ENCODE peak calls at places on chromosomes 6 and 20, in six cellular contexts. X, C, M, T, A and W are unnamed samples.

GRCh38 chr6:156918647-156919046 is 141.5 kb downstream of the ARID1B start:
- ATAC-seq in X (no peak), C (no peak), M (no peak), T (peak; percentile 32), A (no peak), W (no peak)

GRCh38 chr6:10901751-10902150 is 14.9 kb downstream of the SYCP2L start:
- ATAC-seq in X (no peak), C (no peak), M (no peak), T (peak; percentile 45), A (no peak), W (peak; percentile 39)

GRCh38 chr6:111559193-111560097 is 46.2 kb downstream of the TRAF3IP2 start:
- ATAC-seq in X (no peak), C (no peak), M (no peak), T (peak; percentile 91), A (peak; percentile 14), W (peak; percentile 79)

GRCh38 chr6:42618105-42618504 is 54.3 kb downstream of the UBR2 start:
- ATAC-seq in X (no peak), C (no peak), M (no peak), T (no peak), A (no peak), W (no peak)

GRCh38 chr20:61982951-61983315 is 82.7 kb downstream of the TAF4 start:
- ATAC-seq in X (no peak), C (no peak), M (no peak), T (no peak), A (no peak), W (no peak)

GRCh38 chr6:43992783-43993505 is 134.3 kb downstream of the MRPL14 start:
- ATAC-seq in X (no peak), C (no peak), M (no peak), T (peak; percentile 82), A (no peak), W (no peak)

GRCh38 chr20:4263011-4263410 is 247.7 kb upstream of the RNF24 start:
- ATAC-seq in X (no peak), C (no peak), M (no peak), T (no peak), A (no peak), W (no peak)

GRCh38 chr6:168686831-168687730 is 246.1 kb downstream of the SMOC2 start:
- ATAC-seq in X (no peak), C (no peak), M (peak; percentile 46), T (no peak), A (no peak), W (no peak)

GRCh38 chr6:31083742-31084354 is 28.5 kb downstream of the C6orf15 start:
- ATAC-seq in X (peak; percentile 64), C (no peak), M (peak; percentile 73), T (no peak), A (peak; percentile 22), W (no peak)

GRCh38 chr6:24891004-24891403 is 44.8 kb downstream of the RIPOR2 start:
- ATAC-seq in X (no peak), C (no peak), M (no peak), T (no peak), A (no peak), W (no peak)

GRCh38 chr6:37141291-37142046 is 28.5 kb upstream of the PIM1 start:
- ATAC-seq in X (no peak), C (no peak), M (no peak), T (no peak), A (no peak), W (no peak)

GRCh38 chr6:83250235-83250634 is 57.1 kb downstream of the RWDD2A start:
- ATAC-seq in X (no peak), C (no peak), M (no peak), T (peak; percentile 73), A (no peak), W (no peak)

GRCh38 chr20:9838378-9839295 is at the start of gene PAK5:
- ATAC-seq in X (peak; percentile 93), C (peak; percentile 83), M (peak; percentile 89), T (peak; percentile 22), A (peak; percentile 85), W (no peak)

GRCh38 chr6:137488736-137489409 is 5.3 kb downstream of the OLIG3 start:
- ATAC-seq in X (no peak), C (no peak), M (no peak), T (no peak), A (no peak), W (peak; percentile 16)

GRCh38 chr6:149032599-149033405 is 284.7 kb upstream of the TAB2 start:
- ATAC-seq in X (peak; percentile 75), C (no peak), M (peak; percentile 45), T (peak; percentile 75), A (peak; percentile 16), W (no peak)

GRCh38 chr20:20489054-20489453 is 121.2 kb downstream of the INSM1 start:
- ATAC-seq in X (no peak), C (no peak), M (no peak), T (no peak), A (peak; percentile 70), W (no peak)

GRCh38 chr6:11128608-11129007 is 17.1 kb upstream of the ERVFRD-1 start:
- ATAC-seq in X (peak; percentile 35), C (no peak), M (no peak), T (no peak), A (no peak), W (no peak)

GRCh38 chr20:58017237-58017969 is 211.1 kb downstream of the ANKRD60 start:
- ATAC-seq in X (peak; percentile 75), C (no peak), M (peak; percentile 83), T (peak; percentile 59), A (no peak), W (peak; percentile 38)

GRCh38 chr20:33811763-33812672 is 870 bp downstream of the CHMP4B start:
- ATAC-seq in X (peak; percentile 57), C (peak; percentile 61), M (peak; percentile 7), T (peak; percentile 65), A (peak; percentile 15), W (peak; percentile 49)

GRCh38 chr6:47371875-47372255 is 62.2 kb upstream of the TNFRSF21 start:
- ATAC-seq in X (no peak), C (peak; percentile 68), M (no peak), T (no peak), A (no peak), W (no peak)

GRCh38 chr6:75266716-75267291 is 17.8 kb downstream of the TMEM30A start:
- ATAC-seq in X (peak; percentile 75), C (peak; percentile 63), M (peak; percentile 77), T (peak; percentile 88), A (peak; percentile 67), W (no peak)

GRCh38 chr6:5287205-5287965 is 26.1 kb downstream of the FARS2 start:
- ATAC-seq in X (no peak), C (no peak), M (no peak), T (peak; percentile 37), A (peak; percentile 98), W (peak; percentile 76)

GRCh38 chr20:34302312-34302722 is 838 bp downstream of the AHCY start:
- ATAC-seq in X (peak; percentile 0), C (no peak), M (no peak), T (no peak), A (no peak), W (no peak)

GRCh38 chr6:101393291-101394251 is at the start of gene GRIK2:
- ATAC-seq in X (peak; percentile 90), C (peak; percentile 49), M (peak; percentile 87), T (peak; percentile 27), A (peak; percentile 81), W (no peak)

GRCh38 chr6:4135665-4136353 is 434 bp upstream of the ECI2 start:
- ATAC-seq in X (peak; percentile 84), C (peak; percentile 98), M (peak; percentile 90), T (peak; percentile 86), A (peak; percentile 95), W (peak; percentile 93)
- TF ChIP-seq POLR2A in X (peak; percentile 81), C (peak; percentile 31), M (peak; percentile 9), T (peak; percentile 65), A (no peak), W (peak; percentile 34)

GRCh38 chr6:158810149-158811095 is 8.7 kb downstream of the EZR start:
- ATAC-seq in X (no peak), C (no peak), M (no peak), T (no peak), A (peak; percentile 31), W (no peak)
- H3K27ac ChIP-seq in X (no peak overlapping the region), C (no peak overlapping the region), M (peak overlapping the region; percentile 92), T (no peak overlapping the region), A (no peak overlapping the region), W (no peak overlapping the region)

GRCh38 chr6:167094820-167095637 is 27.9 kb upstream of the CCR6 start:
- ATAC-seq in X (no peak), C (no peak), M (no peak), T (no peak), A (no peak), W (no peak)
- TF ChIP-seq POLR2A in X (no peak), C (no peak), M (no peak), T (no peak), A (no peak), W (no peak)

DNA sequence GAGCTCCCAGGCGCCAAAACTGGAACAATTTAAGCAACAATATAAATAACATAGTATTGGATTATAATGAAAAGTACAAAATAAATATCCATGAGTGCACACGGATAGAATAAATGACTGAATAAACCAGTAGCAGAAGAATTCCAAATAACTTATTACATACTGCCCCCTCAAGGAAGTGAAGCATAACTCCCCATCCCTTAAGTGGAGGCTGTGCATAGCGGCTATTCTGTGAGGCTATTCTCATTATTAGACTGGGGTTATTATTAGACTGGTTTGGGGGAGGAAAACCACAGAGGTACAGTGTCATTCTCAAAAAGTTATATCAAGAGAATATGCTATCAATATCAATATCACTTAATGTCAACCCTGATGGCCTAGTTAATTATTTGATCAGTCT is 94.4 kb upstream of the SIRPA start:
- ATAC-seq in X (peak; percentile 76), C (no peak), M (peak; percentile 62), T (no peak), A (peak; percentile 59), W (no peak)
- H3K27ac ChIP-seq in X (no peak overlapping the region), C (no peak overlapping the region), M (no peak overlapping the region), T (no peak overlapping the region), A (no peak overlapping the region), W (no peak overlapping the region)

GRCh38 chr20:49284818-49285217 is 7.0 kb upstream of the ZNFX1 start:
- ATAC-seq in X (no peak), C (no peak), M (no peak), T (no peak), A (no peak), W (no peak)

GRCh38 chr20:49285233-49285668 is 7.4 kb upstream of the ZNFX1 start:
- ATAC-seq in X (no peak), C (no peak), M (no peak), T (no peak), A (no peak), W (no peak)

GRCh38 chr20:49286689-49287551 is 9.1 kb upstream of the ZNFX1 start:
- ATAC-seq in X (peak; percentile 2), C (no peak), M (no peak), T (no peak), A (no peak), W (no peak)

GRCh38 chr20:49287555-49288249 is 9.8 kb upstream of the ZNFX1 start:
- ATAC-seq in X (peak; percentile 1), C (no peak), M (no peak), T (peak; percentile 22), A (peak; percentile 33), W (no peak)

DNA sequence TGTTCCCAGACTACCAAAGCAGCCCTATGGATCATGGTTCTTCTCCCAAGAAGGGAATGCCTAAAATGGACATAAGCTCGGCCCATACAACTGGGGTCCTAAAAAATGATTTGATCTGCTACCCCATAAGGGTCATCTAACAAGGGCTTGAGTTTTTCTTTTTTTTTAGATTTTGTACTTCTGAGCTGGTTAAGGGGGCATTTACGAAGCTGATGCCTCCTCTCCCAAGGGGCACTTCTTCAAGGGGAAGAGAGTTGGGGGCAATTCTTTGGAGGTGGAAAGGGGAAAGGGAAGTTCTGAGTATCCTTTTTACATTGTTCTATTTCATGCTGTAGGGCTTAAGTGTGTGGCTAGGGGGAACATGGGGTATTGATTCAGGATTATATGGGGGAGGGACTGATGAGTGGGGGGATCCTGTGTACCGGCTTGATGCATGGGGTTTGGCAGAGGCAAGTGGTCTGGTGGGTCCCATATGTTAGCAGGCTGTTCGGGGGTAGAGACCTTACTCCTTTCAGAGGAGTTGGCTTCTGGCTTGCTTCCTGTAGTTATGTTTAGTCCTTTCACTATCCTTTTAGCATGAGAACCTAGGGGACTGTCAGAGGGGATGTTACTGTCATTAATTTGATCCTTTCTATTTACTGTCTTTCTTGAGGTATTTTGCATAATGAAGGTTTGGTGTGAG is 8.1 kb upstream of the ZNFX1 start:
- ATAC-seq in X (no peak), C (no peak), M (no peak), T (no peak), A (no peak), W (no peak)
- TF ChIP-seq POLR2A in X (no peak), C (no peak), M (no peak), T (no peak), A (no peak), W (no peak)